ENCODE peak calls at places on chromosome 13, in four cellular contexts. R is pancreas, P is IMR-90, C is endothelial cell. Z is an unnamed sample.

GRCh38 chr13:29438772-29439171 is 156.7 kb downstream of the SLC7A1 start:
- DNase-seq in R (no peak), C (no peak), P (no peak), Z (no peak)

GRCh38 chr13:22049384-22049783 is 378.5 kb downstream of the FGF9 start:
- DNase-seq in R (no peak), C (no peak), P (peak; percentile 50), Z (peak; percentile 50)

GRCh38 chr13:35179920-35180663 is 238.0 kb downstream of the NBEA start:
- DNase-seq in R (no peak), C (no peak), P (no peak), Z (no peak)

GRCh38 chr13:109344552-109345157 is 441.7 kb downstream of the IRS2 start:
- DNase-seq in R (no peak), C (no peak), P (peak; percentile 82), Z (no peak)

GRCh38 chr13:111303559-111303958 is 16.9 kb upstream of the TEX29 start:
- DNase-seq in R (no peak), P (no peak), C (no peak), Z (no peak)

GRCh38 chr13:47680752-47681151 is 320.3 kb downstream of the SUCLA2 start:
- DNase-seq in C (no peak), P (peak; percentile 50), R (no peak), Z (no peak)

GRCh38 chr13:98570929-98571372 is 6.0 kb downstream of the STK24 start:
- DNase-seq in C (no peak), R (no peak), P (no peak), Z (no peak)

GRCh38 chr13:39676315-39676876 is 20.9 kb downstream of the COG6 start:
- DNase-seq in R (no peak), C (no peak), P (peak; percentile 39), Z (peak; percentile 16)

GRCh38 chr13:38670627-38671026 is 16.2 kb upstream of the FREM2 start:
- DNase-seq in C (no peak), R (no peak), P (peak; percentile 2), Z (no peak)

GRCh38 chr13:47798906-47799305 is 202.2 kb downstream of the SUCLA2 start:
- DNase-seq in C (no peak), P (peak; percentile 21), R (no peak), Z (no peak)

GRCh38 chr13:100674363-100674847 is at the start of gene TMTC4:
- DNase-seq in P (no peak), R (no peak), C (peak; percentile 44), Z (no peak)

GRCh38 chr13:42176286-42176685 is 95.7 kb upstream of the AKAP11 start:
- DNase-seq in R (no peak), C (no peak), P (no peak), Z (no peak)

DNA sequence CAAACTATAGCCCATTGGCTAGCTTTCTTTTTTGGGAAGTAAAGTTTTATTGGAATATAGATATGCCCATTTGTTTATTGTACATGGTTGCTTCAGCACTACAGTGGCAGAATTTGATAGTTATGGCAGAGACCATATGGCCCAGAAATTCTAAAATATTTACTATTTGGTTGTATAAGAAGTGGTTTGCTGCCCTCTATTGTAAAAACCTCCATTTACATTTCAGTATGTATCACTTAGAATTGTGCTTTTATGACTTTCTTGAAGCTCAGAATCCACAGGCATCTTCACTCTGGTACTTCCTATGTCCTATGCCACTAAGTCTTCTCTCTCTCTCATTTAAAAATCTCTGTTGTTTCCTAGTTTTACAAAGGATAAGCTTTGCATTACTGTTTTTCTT is 37.7 kb downstream of the DLEU7 start:
- DNase-seq in C (no peak), R (no peak), P (peak; percentile 1), Z (no peak)
- TF ChIP-seq CTCF in C (no peak), R (no peak), P (peak; percentile 14), Z (no peak)

DNA sequence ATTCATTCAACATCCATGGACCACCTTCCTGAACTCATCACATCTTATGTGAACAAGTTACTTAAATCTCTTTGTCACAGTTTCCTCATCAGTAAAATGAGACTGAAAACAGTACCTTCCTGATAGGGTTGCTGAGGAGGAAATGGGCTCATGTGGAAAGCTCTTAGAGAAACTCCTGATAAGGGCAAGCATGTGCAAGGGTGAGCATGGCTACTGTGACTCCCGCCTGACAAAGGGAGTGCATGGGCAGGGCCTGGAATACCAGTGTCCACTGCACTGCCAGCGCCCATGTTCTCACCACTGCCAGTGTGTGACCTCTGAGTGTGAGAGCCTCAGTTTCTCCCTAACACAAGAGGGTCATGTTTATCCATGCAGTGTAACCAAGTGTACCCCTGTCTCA is 27.3 kb upstream of the IL17D start:
- DNase-seq in P (no peak), R (no peak), C (no peak), Z (no peak)
- TF ChIP-seq CTCF in P (no peak), R (no peak), C (no peak), Z (no peak)

DNA sequence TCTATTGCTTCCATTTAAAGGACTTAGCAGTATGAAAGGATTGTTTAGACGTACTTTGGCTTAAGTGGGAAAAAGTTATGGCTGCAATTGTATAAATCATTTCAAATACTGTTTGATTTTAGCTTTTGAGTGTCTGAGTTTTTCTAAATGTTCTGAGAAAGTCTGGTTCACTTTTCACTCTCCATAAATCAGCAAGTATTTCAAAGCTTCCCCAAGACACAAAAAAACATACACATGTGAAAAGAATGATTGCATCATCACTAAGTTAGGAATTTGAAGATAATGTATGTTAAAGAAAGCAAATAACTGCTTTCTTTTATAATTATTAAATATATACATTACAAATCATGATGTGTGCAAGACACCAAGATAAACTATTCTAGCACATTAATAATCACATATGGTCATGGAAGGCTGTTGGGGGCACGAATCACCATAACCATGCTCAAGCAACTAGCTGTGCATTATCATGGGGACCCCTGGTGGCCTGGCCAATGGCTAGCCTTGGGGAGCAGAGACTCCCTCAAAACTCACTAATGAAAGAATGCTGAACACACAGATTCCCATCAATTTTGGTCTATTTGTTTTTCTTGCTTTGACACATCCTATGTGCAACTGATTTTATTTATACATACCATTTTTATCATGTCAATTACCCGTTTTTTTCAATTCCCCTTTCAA is 111.1 kb downstream of the MIPEP start:
- DNase-seq in C (no peak), R (no peak), P (peak; percentile 83), Z (no peak)
- TF ChIP-seq CTCF in C (no peak), R (no peak), P (peak; percentile 35), Z (peak; percentile 24)

DNA sequence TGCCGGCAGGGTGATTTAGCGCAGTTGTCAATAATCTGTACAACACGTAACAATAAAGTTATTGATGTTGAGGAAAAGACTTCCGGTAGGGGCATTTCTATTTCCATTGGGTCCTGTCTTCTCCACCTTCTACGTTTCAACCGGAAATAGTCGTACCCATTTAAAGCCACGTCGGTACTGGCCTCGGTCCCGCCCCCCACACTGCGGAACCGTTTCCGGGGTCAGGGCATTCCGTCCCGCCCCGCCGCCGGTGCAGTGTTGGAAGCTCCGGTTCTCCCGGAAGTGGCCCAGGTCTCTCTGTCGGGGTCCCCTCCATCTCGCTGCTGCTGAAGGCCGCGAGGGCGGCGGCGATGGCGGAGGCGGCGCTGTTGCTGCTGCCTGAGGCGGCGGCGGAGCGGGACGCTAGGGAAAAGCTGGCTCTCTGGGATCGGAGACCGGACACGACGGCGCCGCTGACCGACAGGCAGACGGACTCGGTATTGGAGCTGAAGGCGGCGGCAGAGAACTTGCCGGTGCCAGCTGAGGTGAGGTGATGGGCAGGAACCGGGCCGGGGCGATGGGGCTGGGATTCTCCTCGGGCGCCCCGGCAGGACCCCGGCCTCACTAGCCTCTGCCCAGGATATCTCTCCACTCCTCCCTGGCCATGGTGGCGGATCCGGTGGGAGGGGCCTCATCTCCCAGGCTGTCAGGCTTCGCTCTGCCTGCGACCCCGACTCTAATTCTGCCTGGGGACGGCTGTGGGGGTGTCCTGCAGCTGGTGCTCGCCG is at the start of gene COG3:
- DNase-seq in P (peak; percentile 97), C (peak; percentile 84), R (peak; percentile 95), Z (peak; percentile 93)
- TF ChIP-seq CTCF in P (peak; percentile 37), C (peak; percentile 5), R (peak; percentile 43), Z (peak; percentile 45)

GRCh38 chr13:95156208-95156607 is 145.0 kb downstream of the ABCC4 start:
- DNase-seq in P (peak; percentile 17), C (no peak), R (no peak), Z (no peak)
- TF ChIP-seq CTCF in P (peak; percentile 40), C (no peak), R (peak; percentile 9), Z (peak; percentile 27)

GRCh38 chr13:95497307-95497943 is 55.1 kb upstream of the CLDN10 start:
- DNase-seq in R (peak; percentile 71), P (no peak), C (no peak), Z (no peak)

GRCh38 chr13:95496485-95496884 is 56.0 kb upstream of the CLDN10 start:
- DNase-seq in P (no peak), R (no peak), C (no peak), Z (no peak)

GRCh38 chr13:95498886-95499285 is 53.6 kb upstream of the CLDN10 start:
- DNase-seq in R (no peak), P (no peak), C (no peak), Z (no peak)

GRCh38 chr13:95492044-95492801 is 60.3 kb upstream of the CLDN10 start:
- DNase-seq in P (no peak), R (no peak), C (no peak), Z (no peak)

DNA sequence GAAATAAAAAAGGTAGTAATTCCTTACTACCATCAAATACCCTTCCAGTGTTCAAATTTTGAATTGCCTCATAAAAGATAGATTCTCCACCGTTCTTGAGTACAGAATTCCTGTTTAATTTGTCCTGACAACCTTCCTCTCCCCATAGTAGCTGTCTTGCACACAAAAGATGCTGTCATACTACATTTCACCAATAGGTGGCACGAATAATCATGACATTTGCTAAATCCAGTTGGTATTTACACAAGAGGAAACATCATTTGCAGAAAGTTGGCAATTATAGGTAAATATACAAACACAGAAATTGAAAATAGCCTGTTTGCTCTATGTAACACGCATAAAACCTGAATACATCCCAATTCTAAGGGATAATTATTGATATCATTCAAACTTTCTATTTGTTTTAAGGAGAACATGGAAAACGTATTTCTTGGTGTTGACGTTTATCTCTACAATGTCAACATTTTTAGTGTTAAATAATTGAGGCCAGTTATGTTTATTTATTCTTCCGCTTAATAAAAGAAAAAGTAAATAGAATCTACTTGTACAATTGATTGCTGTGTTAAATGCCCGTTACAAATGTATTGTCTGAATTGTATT is 58.3 kb upstream of the CLDN10 start:
- DNase-seq in P (peak; percentile 62), R (no peak), C (peak; percentile 52), Z (peak; percentile 40)
- TF ChIP-seq CTCF in P (peak; percentile 58), R (peak; percentile 75), C (peak; percentile 86), Z (peak; percentile 73)

GRCh38 chr13:78428646-78429045 is 174.7 kb downstream of the POU4F1 start:
- DNase-seq in C (no peak), R (no peak), P (no peak), Z (no peak)

GRCh38 chr13:78430166-78430791 is 173.1 kb downstream of the POU4F1 start:
- DNase-seq in R (no peak), P (no peak), C (no peak), Z (no peak)

GRCh38 chr13:78431328-78431727 is 172.0 kb downstream of the POU4F1 start:
- DNase-seq in R (no peak), P (no peak), C (no peak), Z (no peak)

GRCh38 chr13:78426183-78426582 is 177.2 kb downstream of the POU4F1 start:
- DNase-seq in R (no peak), P (no peak), C (no peak), Z (no peak)

GRCh38 chr13:78430811-78431210 is 172.5 kb downstream of the POU4F1 start:
- DNase-seq in R (no peak), C (no peak), P (no peak), Z (no peak)
- TF ChIP-seq CTCF in R (no peak), C (no peak), P (no peak), Z (no peak)

DNA sequence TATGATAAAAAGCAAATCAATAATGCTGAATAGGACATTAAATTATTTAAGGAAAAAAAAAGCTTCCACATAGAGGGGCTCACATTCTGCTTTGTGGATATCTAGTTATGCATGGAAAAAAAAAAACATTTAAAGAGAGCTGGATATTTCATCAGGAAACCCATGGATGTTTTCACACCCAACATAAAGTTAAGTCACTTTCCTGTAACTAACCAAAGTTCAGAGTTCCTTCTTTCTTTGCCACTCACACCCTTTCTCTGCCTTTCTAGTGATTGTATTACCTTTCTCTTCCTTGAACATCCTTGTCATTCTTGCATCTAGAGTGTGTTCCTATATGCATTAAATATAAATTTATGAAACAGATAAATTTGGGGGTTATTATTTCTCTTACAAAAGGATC is 47.2 kb downstream of the RFXAP start:
- DNase-seq in P (no peak), R (no peak), C (no peak), Z (no peak)
- TF ChIP-seq CTCF in P (no peak), R (no peak), C (no peak), Z (no peak)

Z was measured in epithelial cell of proximal tubule.